ENCODE peak calls at places on chromosomes 4 and X, in four cellular contexts. F is IMR-90, M is MM.1S, C is heart left ventricle. Z is an unnamed sample.

GRCh38 chr4:179585761-179586160 is 2143.5 kb upstream of the AGA start:
- DNase-seq in F (no peak), C (no peak), M (no peak), Z (no peak)

GRCh38 chr4:110107868-110108267 is 90.5 kb downstream of the ELOVL6 start:
- DNase-seq in M (no peak), C (no peak), F (no peak), Z (no peak)

GRCh38 chr4:52925531-52925968 is 63.4 kb downstream of the RASL11B start:
- DNase-seq in C (no peak), F (no peak), M (no peak), Z (no peak)

GRCh38 chrX:54087661-54088060 is 43.4 kb upstream of the PHF8 start:
- DNase-seq in C (no peak), M (no peak), F (no peak), Z (no peak)

GRCh38 chrX:126027229-126027628 is 138.9 kb downstream of the DCAF12L2 start:
- DNase-seq in M (no peak), F (no peak), C (no peak), Z (no peak)

GRCh38 chrX:106933538-106933961 is 13.3 kb downstream of the CLDN2 start:
- DNase-seq in F (peak; percentile 52), M (no peak), C (peak; percentile 32), Z (no peak)

GRCh38 chrX:21747523-21747922 is 10.4 kb downstream of the SMPX start:
- DNase-seq in C (no peak), M (no peak), F (no peak), Z (no peak)

GRCh38 chrX:108268434-108269080 is 169.7 kb downstream of the COL4A6 start:
- DNase-seq in M (no peak), F (no peak), C (peak; percentile 24), Z (no peak)

GRCh38 chr4:38650133-38650532 is 13.9 kb upstream of the KLF3 start:
- DNase-seq in C (no peak), M (no peak), F (no peak), Z (no peak)

GRCh38 chr4:152581536-152582160 is 45.8 kb upstream of the FBXW7 start:
- DNase-seq in C (no peak), M (no peak), F (no peak), Z (no peak)

GRCh38 chr4:151228196-151229119 is 48.5 kb upstream of the PRSS48 start:
- DNase-seq in F (peak; percentile 28), M (no peak), C (no peak), Z (no peak)

GRCh38 chrX:14228611-14229010 is 198.9 kb upstream of the GEMIN8 start:
- DNase-seq in C (no peak), M (no peak), F (no peak), Z (no peak)

GRCh38 chr4:127463883-127464282 is 168.9 kb upstream of the INTU start:
- DNase-seq in F (no peak), C (no peak), M (no peak), Z (no peak)

GRCh38 chr4:102430511-102430910 is 70.6 kb upstream of the NFKB1 start:
- DNase-seq in C (no peak), M (peak; percentile 18), F (peak; percentile 16), Z (no peak)

GRCh38 chrX:154351183-154352011 is 23.0 kb downstream of the FLNA start:
- DNase-seq in F (no peak), C (no peak), M (no peak), Z (no peak)

GRCh38 chr4:48858130-48858529 is 27.2 kb downstream of the OCIAD1 start:
- DNase-seq in M (no peak), C (no peak), F (no peak), Z (no peak)

GRCh38 chr4:83208776-83209365 is 75.7 kb downstream of the COQ2 start:
- DNase-seq in M (no peak), F (no peak), C (no peak), Z (no peak)

GRCh38 chr4:88976514-88977035 is 80.4 kb downstream of the FAM13A start:
- DNase-seq in C (no peak), F (peak; percentile 25), M (no peak), Z (no peak)

GRCh38 chr4:105092356-105092755 is 54.3 kb upstream of the TET2 start:
- DNase-seq in M (no peak), F (peak; percentile 85), C (no peak), Z (no peak)

GRCh38 chr4:83356899-83357661 is 22.4 kb upstream of the HPSE start:
- DNase-seq in F (peak; percentile 91), C (no peak), M (no peak), Z (no peak)

GRCh38 chr4:145482209-145483021 is 762 bp downstream of the SMAD1 start:
- DNase-seq in C (peak; percentile 62), M (peak; percentile 53), F (peak; percentile 86), Z (peak; percentile 73)

GRCh38 chr4:150117094-150117493 is 38.8 kb downstream of the DCLK2 start:
- DNase-seq in C (peak; percentile 42), M (no peak), F (peak; percentile 33), Z (no peak)

GRCh38 chrX:144791298-144791697 is 456.0 kb upstream of the SPANXN1 start:
- DNase-seq in M (no peak), F (no peak), C (no peak), Z (no peak)

GRCh38 chr4:5890063-5890727 is 2.7 kb downstream of the CRMP1 start:
- DNase-seq in F (peak; percentile 30), M (no peak), C (no peak), Z (no peak)
- H3K4me3 ChIP-seq in F (no peak overlapping the region), M (no peak overlapping the region), C (peak overlapping the region; percentile 28), Z (no peak overlapping the region)

GRCh38 chr4:72319596-72319995 is 249.4 kb downstream of the ADAMTS3 start:
- DNase-seq in C (no peak), M (no peak), F (peak; percentile 69), Z (no peak)

GRCh38 chr4:72318771-72319170 is 250.2 kb downstream of the ADAMTS3 start:
- DNase-seq in F (no peak), C (no peak), M (no peak), Z (no peak)

GRCh38 chr4:72323227-72323626 is 245.8 kb downstream of the ADAMTS3 start:
- DNase-seq in F (no peak), C (no peak), M (no peak), Z (no peak)

GRCh38 chr4:72325215-72325614 is 243.8 kb downstream of the ADAMTS3 start:
- DNase-seq in M (no peak), F (no peak), C (no peak), Z (no peak)

GRCh38 chr4:72320185-72320948 is 248.7 kb downstream of the ADAMTS3 start:
- DNase-seq in M (no peak), F (no peak), C (no peak), Z (no peak)
- H3K27ac ChIP-seq in M (no peak overlapping the region), F (no peak overlapping the region), C (no peak overlapping the region), Z (no peak overlapping the region)

GRCh38 chr4:40446785-40447184 is 111.7 kb downstream of the CHRNA9 start:
- DNase-seq in M (no peak), C (no peak), F (peak; percentile 15), Z (no peak)

GRCh38 chr4:40445671-40446070 is 110.5 kb downstream of the CHRNA9 start:
- DNase-seq in F (no peak), C (no peak), M (no peak), Z (no peak)

GRCh38 chr4:40452490-40452813 is 117.3 kb downstream of the CHRNA9 start:
- DNase-seq in C (no peak), F (no peak), M (no peak), Z (no peak)

GRCh38 chr4:40453912-40454311 is 118.8 kb downstream of the CHRNA9 start:
- DNase-seq in M (no peak), C (no peak), F (no peak), Z (no peak)

GRCh38 chr4:40448875-40449274 is 113.7 kb downstream of the CHRNA9 start:
- DNase-seq in M (no peak), F (no peak), C (no peak), Z (no peak)
- H3K4me1 ChIP-seq in M (peaks cover 17% of the 10 kb centered on the region), F (no peaks in the 10 kb centered on the region), C (no peaks in the 10 kb centered on the region), Z (no peaks in the 10 kb centered on the region)

GRCh38 chr4:2813446-2814405 is 20.8 kb downstream of the SH3BP2 start:
- DNase-seq in C (no peak), M (no peak), F (no peak), Z (no peak)
- H3K4me3 ChIP-seq in C (peak overlapping the region; percentile 58), M (peak overlapping the region; percentile 94), F (no peak overlapping the region), Z (peak overlapping the region; percentile 78)

GRCh38 chr4:184694412-184694956 is 39.4 kb downstream of the CENPU start:
- DNase-seq in F (no peak), C (no peak), M (no peak), Z (no peak)

GRCh38 chr4:184693056-184693455 is 40.8 kb downstream of the CENPU start:
- DNase-seq in M (no peak), C (no peak), F (peak; percentile 62), Z (no peak)

GRCh38 chr4:184697956-184698355 is 35.9 kb downstream of the CENPU start:
- DNase-seq in M (no peak), C (no peak), F (no peak), Z (no peak)

GRCh38 chr4:184699941-184700340 is 34.0 kb downstream of the CENPU start:
- DNase-seq in C (no peak), M (no peak), F (peak; percentile 30), Z (no peak)

GRCh38 chr4:184695178-184695896 is 38.6 kb downstream of the CENPU start:
- DNase-seq in M (no peak), C (no peak), F (peak; percentile 19), Z (no peak)
- H3K27ac ChIP-seq in M (no peak overlapping the region), C (no peak overlapping the region), F (no peak overlapping the region), Z (no peak overlapping the region)

GRCh38 chrX:9529223-9529622 is 64.4 kb downstream of the TBL1X start:
- DNase-seq in F (no peak), C (no peak), M (no peak), Z (no peak)
- H3K4me1 ChIP-seq in F (peaks cover 24% of the 10 kb centered on the region), C (no peaks in the 10 kb centered on the region), M (no peaks in the 10 kb centered on the region), Z (no peaks in the 10 kb centered on the region)

DNA sequence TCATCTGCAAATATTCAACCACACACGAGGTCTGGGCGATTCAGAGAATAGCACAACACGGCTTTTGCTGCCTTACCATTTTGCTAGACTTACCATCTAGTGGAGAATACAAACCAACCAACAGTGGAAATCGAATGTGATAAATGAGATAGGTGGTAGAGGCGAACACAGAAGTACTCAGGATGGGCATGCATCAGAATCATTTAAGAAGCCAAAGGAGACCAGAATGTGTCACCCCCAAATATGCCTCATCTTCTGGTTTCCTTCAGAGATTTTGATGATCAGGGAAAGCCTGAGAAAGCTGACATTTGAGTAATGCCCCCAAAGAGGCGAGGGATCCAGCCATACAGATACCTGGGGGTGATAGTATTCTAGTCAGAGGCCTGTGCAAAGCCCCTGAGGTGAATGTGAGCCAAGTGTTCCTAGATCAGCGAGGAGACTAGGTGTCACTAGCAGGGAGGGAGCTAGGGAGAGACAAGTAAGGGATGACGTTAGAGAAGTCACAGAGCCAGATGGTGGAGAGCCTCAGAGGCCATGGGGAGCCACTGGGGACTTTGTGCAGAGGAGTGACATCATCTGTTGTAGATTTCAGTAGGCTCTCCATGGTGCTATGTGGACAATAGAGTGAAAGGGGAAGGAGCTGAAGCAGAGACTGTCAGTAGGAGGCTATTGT is 1.7 kb downstream of the MTMR1 start:
- DNase-seq in C (no peak), M (no peak), F (no peak), Z (no peak)
- H3K4me3 ChIP-seq in C (no peak overlapping the region), M (peak overlapping the region; percentile 55), F (no peak overlapping the region), Z (peak overlapping the region; percentile 69)